ENCODE peak calls at places on chromosome 11, in eight cellular contexts. G is IMR-90, U is ovary, P is left ventricle myocardium inferior, E is A549, X is coronary artery, R is heart left ventricle, C is SK-N-SH. T is an unnamed sample.

GRCh38 chr11:124673333-124674167 is at the start of the genes SIAE and SPA17:
- DNase-seq in G (peak), U (peak), P (peak), E (peak), X (peak), R (peak), C (peak), T (peak)

GRCh38 chr11:12126352-12127019 is 16.1 kb downstream of the MICAL2 start:
- DNase-seq in G (peak), U (no peak), P (no peak), E (no peak), X (no peak), R (no peak), C (no peak), T (no peak)

GRCh38 chr11:119336744-119337469 is 2.6 kb downstream of the RNF26 start:
- DNase-seq in G (no peak), U (no peak), P (no peak), E (no peak), X (peak), R (no peak), C (no peak), T (no peak)

GRCh38 chr11:80515097-80515496 is 1074.3 kb upstream of the TENM4 start:
- DNase-seq in G (no peak), U (no peak), P (no peak), E (no peak), X (no peak), R (no peak), C (no peak), T (no peak)

GRCh38 chr11:77320351-77320750 is 18.9 kb upstream of the GDPD4 start:
- DNase-seq in G (peak), U (no peak), P (no peak), E (no peak), X (no peak), R (no peak), C (no peak), T (no peak)

GRCh38 chr11:35878736-35879135 is 65.1 kb upstream of the LDLRAD3 start:
- DNase-seq in G (no peak), U (no peak), P (no peak), E (no peak), X (no peak), R (no peak), C (no peak), T (no peak)

GRCh38 chr11:36452987-36453386 is 57.1 kb downstream of the TRAF6 start:
- DNase-seq in G (no peak), U (no peak), P (no peak), E (no peak), X (no peak), R (no peak), C (no peak), T (no peak)

GRCh38 chr11:69357458-69358397 is 63.8 kb downstream of the MYEOV start:
- DNase-seq in G (no peak), U (no peak), P (no peak), E (no peak), X (no peak), R (no peak), C (no peak), T (no peak)

GRCh38 chr11:27390959-27391326 is 27.9 kb upstream of the CCDC34 start:
- DNase-seq in G (peak), U (no peak), P (no peak), E (no peak), X (no peak), R (no peak), C (no peak), T (no peak)

GRCh38 chr11:119181677-119182412 is 3.4 kb upstream of the NHERF4 start:
- DNase-seq in G (no peak), U (no peak), P (no peak), E (no peak), X (no peak), R (no peak), C (no peak), T (no peak)

GRCh38 chr11:62122076-62122475 is 1.7 kb upstream of the INCENP start:
- DNase-seq in G (no peak), U (no peak), P (no peak), E (peak), X (no peak), R (no peak), C (peak), T (no peak)

GRCh38 chr11:62324738-62325556 is 12.3 kb upstream of the ASRGL1 start:
- DNase-seq in G (peak), U (no peak), P (peak), E (peak), X (no peak), R (peak), C (peak), T (peak)

GRCh38 chr11:46808804-46809431 is 37.2 kb downstream of the CKAP5 start:
- DNase-seq in G (peak), U (no peak), P (no peak), E (peak), X (no peak), R (no peak), C (peak), T (no peak)

GRCh38 chr11:106331163-106331562 is 253.7 kb downstream of the AASDHPPT start:
- DNase-seq in G (no peak), U (no peak), P (no peak), E (no peak), X (no peak), R (no peak), C (no peak), T (no peak)

GRCh38 chr11:64372802-64373597 is 14.0 kb downstream of the RPS6KA4 start:
- DNase-seq in G (no peak), U (no peak), P (no peak), E (peak), X (no peak), R (no peak), C (peak), T (no peak)

GRCh38 chr11:33915521-33915920 is 23.6 kb upstream of the LMO2 start:
- DNase-seq in G (no peak), U (no peak), P (no peak), E (no peak), X (no peak), R (no peak), C (no peak), T (no peak)

GRCh38 chr11:33910261-33910959 is 18.5 kb upstream of the LMO2 start:
- DNase-seq in G (no peak), U (no peak), P (no peak), E (no peak), X (no peak), R (no peak), C (no peak), T (no peak)

GRCh38 chr11:33910960-33911339 is 19.1 kb upstream of the LMO2 start:
- DNase-seq in G (no peak), U (no peak), P (no peak), E (no peak), X (no peak), R (no peak), C (no peak), T (no peak)

GRCh38 chr11:33913991-33914390 is 22.1 kb upstream of the LMO2 start:
- DNase-seq in G (no peak), U (no peak), P (no peak), E (no peak), X (no peak), R (no peak), C (no peak), T (no peak)

GRCh38 chr11:33912405-33913361 is 20.8 kb upstream of the LMO2 start:
- DNase-seq in G (peak), U (no peak), P (no peak), E (peak), X (no peak), R (no peak), C (no peak), T (no peak)
- H3K27ac ChIP-seq in G (no peak), U (no peak), P (peak), E (no peak), X (peak), R (no peak), C (no peak), T (no peak)

DNA sequence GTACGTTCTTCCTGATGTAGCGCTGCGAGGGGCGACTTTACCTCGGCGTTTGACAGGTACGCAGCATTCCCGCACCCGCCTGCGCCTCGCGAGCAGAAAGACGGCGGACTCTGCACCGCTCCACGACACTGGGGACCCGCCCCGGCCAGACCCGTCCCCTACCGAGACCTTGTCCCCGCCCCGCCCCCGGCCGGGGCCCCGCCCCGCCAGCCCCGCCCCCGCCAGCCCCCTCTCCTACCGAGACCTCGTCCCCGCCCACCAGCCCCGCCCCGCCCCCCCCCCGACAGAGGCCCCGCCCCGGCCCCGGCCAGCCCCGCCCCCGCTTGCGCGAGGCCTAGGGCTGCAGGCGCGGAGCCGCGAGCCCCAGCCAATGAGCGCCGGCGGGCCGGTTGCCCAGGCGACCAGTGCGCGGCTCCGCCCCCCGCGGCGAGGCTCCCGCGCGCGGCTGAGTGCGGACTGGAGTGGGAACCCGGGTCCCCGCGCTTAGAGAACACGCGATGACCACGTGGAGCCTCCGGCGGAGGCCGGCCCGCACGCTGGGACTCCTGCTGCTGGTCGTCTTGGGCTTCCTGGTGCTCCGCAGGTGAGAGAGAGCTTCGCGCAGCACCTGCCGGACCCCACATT is at the start of gene GLB1L2:
- DNase-seq in G (no peak), U (peak), P (peak), E (peak), X (no peak), R (peak), C (peak), T (peak)
- TF ChIP-seq CTCF in G (no peak), U (no peak), P (no peak), E (no peak), X (no peak), R (no peak), C (no peak), T (no peak)

GRCh38 chr11:6258141-6258540 is 1.5 kb upstream of the CCKBR start:
- DNase-seq in G (no peak), U (no peak), P (no peak), E (no peak), X (no peak), R (no peak), C (no peak), T (no peak)
- H3K4me3 ChIP-seq in G (no peak), U (no peak), P (no peak), E (no peak), X (no peak), R (no peak), C (no peak), T (no peak)

DNA sequence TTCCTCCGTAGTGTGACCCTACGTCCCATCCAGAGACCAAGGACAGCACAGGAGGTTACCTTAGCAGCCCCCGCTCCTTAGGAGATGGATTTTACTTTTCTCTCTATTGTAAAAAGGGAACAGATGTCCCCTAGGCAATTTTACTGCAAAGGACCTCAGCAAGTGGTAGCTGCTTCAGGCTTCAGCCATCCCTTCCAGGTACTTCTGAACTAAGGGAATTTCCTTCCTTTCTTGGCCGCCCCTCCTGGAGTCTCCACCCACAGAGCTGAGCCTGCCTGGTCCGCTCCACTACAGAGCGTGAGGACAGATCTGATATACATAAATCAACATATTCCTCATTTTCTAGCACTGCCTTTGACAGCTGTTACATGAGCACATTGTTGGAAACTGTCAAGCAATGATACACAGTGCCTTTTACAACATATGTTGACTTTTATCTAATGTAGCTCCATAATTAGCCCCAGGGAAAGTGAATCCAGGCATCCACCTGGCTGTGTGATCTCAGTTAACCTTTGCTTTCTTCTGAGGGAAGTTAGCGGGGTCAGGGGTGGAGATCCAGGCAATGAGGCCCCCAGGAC is 52.0 kb downstream of the SPATA19 start:
- DNase-seq in G (no peak), U (no peak), P (no peak), E (no peak), X (no peak), R (no peak), C (no peak), T (no peak)
- H3K27ac ChIP-seq in G (no peak), U (no peak), P (no peak), E (no peak), X (no peak), R (no peak), C (no peak), T (no peak)

GRCh38 chr11:13487661-13488030 is 8.2 kb downstream of the PTH start:
- DNase-seq in G (peak), U (no peak), P (no peak), E (peak), X (no peak), R (no peak), C (no peak), T (no peak)

GRCh38 chr11:13486926-13487660 is 8.7 kb downstream of the PTH start:
- DNase-seq in G (no peak), U (no peak), P (peak), E (peak), X (no peak), R (peak), C (no peak), T (peak)
- TF ChIP-seq CTCF in G (peak), U (no peak), P (peak), E (peak), X (no peak), R (peak), C (peak), T (peak)

GRCh38 chr11:57180141-57180561 is 1.6 kb upstream of the LRRC55 start:
- DNase-seq in G (no peak), U (no peak), P (no peak), E (no peak), X (no peak), R (no peak), C (no peak), T (peak)
- H3K4me3 ChIP-seq in G (no peak), U (no peak), P (peak), E (no peak), X (no peak), R (no peak), C (no peak), T (peak)

DNA sequence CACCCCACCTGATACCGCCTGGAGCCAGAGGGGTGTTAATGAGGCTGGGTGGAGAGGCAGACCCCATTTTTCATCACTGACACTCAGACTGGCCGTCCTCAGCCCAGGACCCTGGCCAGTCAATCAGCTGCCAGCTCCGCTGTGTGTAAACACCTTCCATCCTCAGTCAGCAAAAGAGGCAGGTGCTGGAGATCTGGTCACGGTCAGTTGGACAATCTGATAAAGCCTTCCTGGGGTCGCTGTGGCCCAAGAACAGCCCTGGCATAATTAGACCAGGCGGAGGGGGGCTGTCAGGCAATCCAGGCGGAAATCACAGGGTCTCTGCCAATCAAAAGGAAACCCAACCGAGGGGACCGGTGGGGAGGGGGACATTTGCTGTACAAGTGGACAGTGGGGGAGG is 73.0 kb downstream of the ABTB2 start:
- DNase-seq in G (no peak), U (no peak), P (no peak), E (no peak), X (no peak), R (no peak), C (peak), T (peak)
- H3K27ac ChIP-seq in G (no peak), U (no peak), P (no peak), E (no peak), X (no peak), R (no peak), C (no peak), T (peak)

DNA sequence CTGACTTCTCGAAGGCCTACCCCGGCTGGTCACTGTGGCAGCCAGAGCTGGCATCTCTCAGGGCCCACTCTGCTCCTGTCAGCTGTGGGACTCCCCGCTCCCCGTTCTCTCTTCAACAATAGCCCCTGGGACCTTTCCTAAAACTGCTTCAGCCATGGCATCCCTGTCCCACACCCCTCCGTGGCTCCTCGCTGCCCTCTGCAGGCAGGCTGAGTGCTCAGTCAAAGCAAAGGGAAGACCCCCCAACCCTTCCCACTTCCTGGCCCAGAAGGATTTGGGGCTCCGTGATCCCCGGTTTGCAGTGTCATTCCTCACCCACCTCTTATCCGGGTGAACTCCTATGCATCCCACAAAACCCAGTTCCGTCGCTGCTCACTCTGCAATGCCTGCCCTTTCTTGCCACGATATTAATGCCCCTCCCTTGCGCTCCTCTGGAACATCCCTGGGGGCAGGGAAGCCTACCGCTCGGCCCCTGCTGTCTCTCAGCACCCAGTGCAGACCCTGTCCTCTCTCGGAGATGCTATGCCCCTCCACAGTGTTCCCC is 1.6 kb upstream of the TH start:
- DNase-seq in G (no peak), U (no peak), P (no peak), E (no peak), X (no peak), R (no peak), C (no peak), T (peak)
- TF ChIP-seq CTCF in G (peak), U (no peak), P (no peak), E (peak), X (no peak), R (no peak), C (no peak), T (peak)

GRCh38 chr11:116478676-116479075 is 294.1 kb downstream of the BUD13 start:
- DNase-seq in G (no peak), U (no peak), P (no peak), E (no peak), X (no peak), R (no peak), C (no peak), T (peak)
- H3K4me3 ChIP-seq in G (no peak), U (no peak), P (no peak), E (no peak), X (no peak), R (no peak), C (no peak), T (peak)

T was measured in WERI-Rb-1.